ENCODE peak calls at places on chromosomes 3 and 15, in four cellular contexts. N is stimulated activated CD8-positive, alpha-beta memory T cell treated with anti-CD3 and anti-CD28 coated beads, Interleukin-4, amount 100 ng/mL, for 4 hours; Z is NCI-H460; B is activated T-helper 1 cell treated with anti-CD3 and anti-CD28 coated beads, Interleukin-12 subunit alpha, Interleukin-12 subunit beta, Interleukin-2, Interleukin-4 antibody, amounts not matched to agents 30 ng/mL and 10 ng/mL and 1 ng/mL, durations not matched to agents 14 hours and 24 hours and 36 hours. E is an unnamed sample.

GRCh38 chr15:28996953-28997352 is 111.2 kb downstream of the APBA2 start:
- DNase-seq in B (no peak), Z (no peak), N (no peak), E (no peak)

GRCh38 chr15:51243774-51244173 is 94.6 kb downstream of the CYP19A1 start:
- DNase-seq in Z (peak), N (no peak), B (no peak), E (peak)

GRCh38 chr3:132283440-132283839 is 33.8 kb upstream of the ACP3 start:
- DNase-seq in Z (no peak), N (no peak), B (no peak), E (no peak)

GRCh38 chr3:185070491-185071335 is 82.1 kb downstream of the C3orf70 start:
- DNase-seq in N (no peak), Z (no peak), B (no peak), E (peak)

GRCh38 chr3:55296035-55296434 is 191.1 kb downstream of the WNT5A start:
- DNase-seq in N (no peak), Z (no peak), B (no peak), E (no peak)

GRCh38 chr3:23928525-23928924 is 11.6 kb downstream of the RPL15 start:
- DNase-seq in B (no peak), Z (no peak), N (no peak), E (no peak)

GRCh38 chr15:37819191-37819590 is 115.2 kb upstream of the TMCO5A start:
- DNase-seq in B (no peak), N (no peak), Z (no peak), E (no peak)

GRCh38 chr15:20344601-20345400 is 196.8 kb downstream of the GOLGA6L6 start:
- DNase-seq in B (no peak), N (no peak), Z (no peak), E (no peak)

GRCh38 chr3:175456496-175456895 is 597.4 kb downstream of the NAALADL2 start:
- DNase-seq in Z (no peak), N (no peak), B (no peak), E (no peak)

GRCh38 chr15:58469432-58470353 is 37.9 kb downstream of the LIPC start:
- DNase-seq in Z (no peak), N (no peak), B (no peak), E (no peak)

GRCh38 chr15:74783808-74784175 is 1.9 kb downstream of the CSK start:
- DNase-seq in Z (no peak), N (no peak), B (no peak), E (no peak)

GRCh38 chr3:126620743-126621142 is 34.2 kb downstream of the TXNRD3 start:
- DNase-seq in Z (no peak), B (no peak), N (no peak), E (no peak)

GRCh38 chr15:96052572-96053038 is 277.9 kb upstream of the NR2F2 start:
- DNase-seq in B (no peak), Z (no peak), N (no peak), E (no peak)

GRCh38 chr3:12620305-12620704 is 43.6 kb downstream of the RAF1 start:
- DNase-seq in B (no peak), N (no peak), Z (no peak), E (no peak)

GRCh38 chr15:77819841-77820728 is 187.4 kb upstream of the LINGO1 start:
- DNase-seq in B (no peak), Z (peak), N (no peak), E (no peak)

GRCh38 chr3:146256851-146257486 is 6.1 kb upstream of the PLSCR4 start:
- DNase-seq in N (no peak), B (no peak), Z (no peak), E (no peak)

GRCh38 chr3:111547645-111548044 is 5.6 kb downstream of the CD96 start:
- DNase-seq in N (no peak), Z (no peak), B (peak), E (no peak)

GRCh38 chr15:99239545-99240198 is 9.7 kb downstream of the TTC23 start:
- DNase-seq in N (no peak), Z (no peak), B (peak), E (no peak)

GRCh38 chr3:128395500-128396125 is 71.1 kb downstream of the DNAJB8 start:
- DNase-seq in B (no peak), N (no peak), Z (no peak), E (no peak)

GRCh38 chr3:109729111-109729510 is 391.8 kb upstream of the DPPA4 start:
- DNase-seq in B (no peak), N (no peak), Z (no peak), E (no peak)

GRCh38 chr3:125143982-125144652 is 68.4 kb downstream of the SLC12A8 start:
- DNase-seq in B (no peak), Z (no peak), N (no peak), E (no peak)

GRCh38 chr3:86792316-86792715 is 198.6 kb downstream of the VGLL3 start:
- DNase-seq in B (no peak), Z (no peak), N (no peak), E (no peak)

GRCh38 chr3:127479449-127479848 is 111.1 kb downstream of the TPRA1 start:
- DNase-seq in N (no peak), B (no peak), Z (no peak), E (no peak)

GRCh38 chr15:80849308-80849707 is 70.1 kb downstream of the CEMIP start:
- DNase-seq in B (no peak), Z (no peak), N (no peak), E (no peak)

GRCh38 chr3:120907659-120908029 is 361 bp upstream of the STXBP5L start:
- DNase-seq in B (no peak), N (no peak), Z (no peak), E (no peak)

GRCh38 chr15:85800460-85801123 is 5.9 kb upstream of the KLHL25 start:
- DNase-seq in N (no peak), Z (peak), B (no peak), E (peak)

GRCh38 chr3:17742837-17743659 is 617 bp upstream of the TBC1D5 start:
- DNase-seq in N (no peak), B (no peak), Z (peak), E (no peak)

GRCh38 chr15:36778516-36778915 is 199.1 kb downstream of the CDIN1 start:
- DNase-seq in B (no peak), N (no peak), Z (no peak), E (no peak)

GRCh38 chr3:30952786-30953185 is 58.3 kb upstream of the GADL1 start:
- DNase-seq in B (no peak), Z (no peak), N (no peak), E (no peak)

GRCh38 chr3:73808862-73809509 is 184.2 kb upstream of the PDZRN3 start:
- DNase-seq in B (no peak), Z (no peak), N (no peak), E (no peak)

GRCh38 chr3:16849795-16850194 is 35.0 kb upstream of the PLCL2 start:
- DNase-seq in Z (no peak), B (no peak), N (no peak), E (no peak)

GRCh38 chr3:150922611-150923010 is 17.4 kb upstream of the MINDY4B start:
- DNase-seq in N (no peak), B (no peak), Z (peak), E (peak)

GRCh38 chr3:106204160-106204868 is 335.5 kb upstream of the CBLB start:
- DNase-seq in B (no peak), N (no peak), Z (no peak), E (no peak)

GRCh38 chr3:68239542-68239941 is 585.1 kb upstream of the SUCLG2 start:
- DNase-seq in Z (no peak), B (no peak), N (no peak), E (no peak)

E was measured in T47D.